ENCODE peak calls at places on chromosome 11, in nine cellular contexts. One of them, this sample, is unnamed. For H3K4me1, the result is how much of the 10 kb centered on the place peaks cover.

GRCh38 chr11:115418626-115419025 is 85.6 kb downstream of the CADM1 start:
- DNase-seq in HCT116: no peak
- DNase-seq in suprapubic skin: no peak
- DNase-seq in breast epithelium: no peak
- DNase-seq in vagina: no peak
- DNase-seq in HepG2: no peak
- DNase-seq in prostate gland: no peak
- DNase-seq in K562: no peak
- DNase-seq in transverse colon: no peak
- DNase-seq in this sample: no peak

GRCh38 chr11:125300791-125301218 is 136.3 kb downstream of the PKNOX2 start:
- DNase-seq in prostate gland: peak
- DNase-seq in vagina: no peak
- DNase-seq in transverse colon: no peak
- DNase-seq in K562: no peak
- DNase-seq in HCT116: no peak
- DNase-seq in breast epithelium: no peak
- DNase-seq in HepG2: no peak
- DNase-seq in suprapubic skin: no peak
- DNase-seq in this sample: no peak

GRCh38 chr11:76232026-76232665 is 25.8 kb upstream of the WNT11 start:
- DNase-seq in breast epithelium: no peak
- DNase-seq in HCT116: no peak
- DNase-seq in HepG2: no peak
- DNase-seq in vagina: no peak
- DNase-seq in prostate gland: no peak
- DNase-seq in K562: no peak
- DNase-seq in suprapubic skin: no peak
- DNase-seq in transverse colon: peak
- DNase-seq in this sample: no peak

GRCh38 chr11:64131657-64132387 is 34.1 kb downstream of the MACROD1 start:
- DNase-seq in HepG2: peak
- DNase-seq in HCT116: no peak
- DNase-seq in prostate gland: no peak
- DNase-seq in K562: no peak
- DNase-seq in vagina: no peak
- DNase-seq in breast epithelium: no peak
- DNase-seq in transverse colon: no peak
- DNase-seq in suprapubic skin: no peak
- DNase-seq in this sample: no peak

GRCh38 chr11:122696662-122697061 is 41.1 kb downstream of the UBASH3B start:
- DNase-seq in HepG2: no peak
- DNase-seq in transverse colon: no peak
- DNase-seq in HCT116: no peak
- DNase-seq in suprapubic skin: no peak
- DNase-seq in prostate gland: no peak
- DNase-seq in vagina: no peak
- DNase-seq in K562: peak
- DNase-seq in breast epithelium: no peak
- DNase-seq in this sample: no peak

GRCh38 chr11:1354125-1354938 is 35.4 kb upstream of the BRSK2 start:
- DNase-seq in suprapubic skin: no peak
- DNase-seq in vagina: no peak
- DNase-seq in breast epithelium: no peak
- DNase-seq in K562: no peak
- DNase-seq in HCT116: no peak
- DNase-seq in transverse colon: no peak
- DNase-seq in prostate gland: no peak
- DNase-seq in HepG2: no peak
- DNase-seq in this sample: no peak

GRCh38 chr11:34343686-34344085 is 14.1 kb downstream of the ABTB2 start:
- DNase-seq in HCT116: no peak
- DNase-seq in K562: no peak
- DNase-seq in vagina: no peak
- DNase-seq in suprapubic skin: no peak
- DNase-seq in prostate gland: no peak
- DNase-seq in breast epithelium: no peak
- DNase-seq in transverse colon: no peak
- DNase-seq in HepG2: no peak
- DNase-seq in this sample: no peak

GRCh38 chr11:65059959-65060824 is 1.8 kb upstream of the NAALADL1 start:
- DNase-seq in breast epithelium: no peak
- DNase-seq in prostate gland: no peak
- DNase-seq in suprapubic skin: no peak
- DNase-seq in HCT116: no peak
- DNase-seq in HepG2: no peak
- DNase-seq in K562: peak
- DNase-seq in vagina: no peak
- DNase-seq in transverse colon: no peak
- DNase-seq in this sample: no peak

GRCh38 chr11:68261749-68262543 is 9.8 kb downstream of the C11orf24 start:
- DNase-seq in HCT116: no peak
- DNase-seq in breast epithelium: no peak
- DNase-seq in HepG2: no peak
- DNase-seq in transverse colon: no peak
- DNase-seq in vagina: no peak
- DNase-seq in suprapubic skin: peak
- DNase-seq in K562: no peak
- DNase-seq in prostate gland: no peak
- DNase-seq in this sample: no peak

GRCh38 chr11:20388096-20389055 is 860 bp downstream of the PRMT3 start:
- DNase-seq in breast epithelium: no peak
- DNase-seq in vagina: no peak
- DNase-seq in K562: peak
- DNase-seq in prostate gland: no peak
- DNase-seq in HCT116: no peak
- DNase-seq in HepG2: peak
- DNase-seq in transverse colon: no peak
- DNase-seq in suprapubic skin: peak
- DNase-seq in this sample: no peak

GRCh38 chr11:106156290-106156937 is 79.0 kb downstream of the AASDHPPT start:
- DNase-seq in breast epithelium: no peak
- DNase-seq in K562: peak
- DNase-seq in vagina: no peak
- DNase-seq in HepG2: peak
- DNase-seq in suprapubic skin: no peak
- DNase-seq in transverse colon: no peak
- DNase-seq in HCT116: peak
- DNase-seq in prostate gland: peak
- DNase-seq in this sample: peak

GRCh38 chr11:8910662-8911039 is 338 bp upstream of the AKIP1 start:
- DNase-seq in HepG2: no peak
- DNase-seq in prostate gland: no peak
- DNase-seq in suprapubic skin: no peak
- DNase-seq in transverse colon: no peak
- DNase-seq in HCT116: no peak
- DNase-seq in breast epithelium: no peak
- DNase-seq in vagina: no peak
- DNase-seq in K562: no peak
- DNase-seq in this sample: no peak

GRCh38 chr11:121437018-121437685 is 15.0 kb upstream of the SORL1 start:
- DNase-seq in prostate gland: no peak
- DNase-seq in HepG2: no peak
- DNase-seq in suprapubic skin: no peak
- DNase-seq in breast epithelium: no peak
- DNase-seq in vagina: no peak
- DNase-seq in HCT116: no peak
- DNase-seq in transverse colon: no peak
- DNase-seq in K562: no peak
- DNase-seq in this sample: no peak

GRCh38 chr11:762421-763072 is 14.7 kb downstream of the GATD1 start:
- DNase-seq in transverse colon: peak
- DNase-seq in breast epithelium: peak
- DNase-seq in vagina: no peak
- DNase-seq in prostate gland: no peak
- DNase-seq in HepG2: no peak
- DNase-seq in K562: no peak
- DNase-seq in HCT116: peak
- DNase-seq in suprapubic skin: peak
- DNase-seq in this sample: peak

DNA sequence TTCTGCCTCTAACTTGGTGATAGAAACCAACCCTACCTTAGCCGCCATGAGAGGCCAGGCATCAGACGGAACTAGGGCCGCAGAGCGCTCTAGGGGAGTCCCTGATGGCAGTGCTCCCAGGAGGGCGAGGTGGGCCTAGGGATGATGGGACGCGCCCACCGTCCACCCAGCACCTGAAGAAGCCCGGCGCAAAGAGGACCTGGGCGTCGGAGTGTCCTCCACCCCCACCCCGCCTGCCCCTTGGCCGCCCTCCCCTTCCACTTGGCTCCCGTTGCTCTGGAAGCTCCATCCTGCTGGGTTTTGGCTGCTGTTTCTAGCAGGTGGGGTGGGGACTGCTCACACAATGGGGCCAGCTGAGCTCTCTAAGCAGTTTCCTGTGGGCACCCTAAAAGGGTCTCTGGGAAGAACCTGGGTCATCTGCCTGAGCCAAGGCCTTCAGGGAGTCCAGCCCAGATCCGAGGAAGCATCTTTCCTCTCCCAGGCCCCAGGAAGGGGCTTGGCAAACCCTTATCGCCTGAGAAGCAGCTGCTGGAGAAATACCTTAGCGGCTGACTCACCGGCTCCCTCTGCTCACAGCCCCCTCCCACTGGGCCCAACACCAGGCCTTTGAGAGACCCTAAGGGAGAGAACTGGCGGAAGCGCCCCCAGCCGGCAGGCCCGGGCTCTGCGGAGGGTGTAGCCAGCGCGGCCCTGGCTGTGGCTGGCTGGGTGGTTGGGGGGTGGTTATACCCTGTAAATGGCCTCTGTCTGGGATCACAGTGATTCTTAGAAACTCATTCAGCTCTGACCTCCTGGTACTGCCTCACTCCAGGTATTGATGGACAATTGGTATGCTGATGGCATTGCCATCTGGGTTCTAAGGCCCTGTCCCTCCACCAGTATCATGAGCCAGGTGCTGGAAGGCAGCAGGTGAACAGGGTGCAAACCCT is 19.3 kb downstream of the CREB3L1 start:
- DNase-seq in transverse colon: no peak
- DNase-seq in breast epithelium: no peak
- DNase-seq in HCT116: no peak
- DNase-seq in suprapubic skin: no peak
- DNase-seq in prostate gland: no peak
- DNase-seq in K562: peak
- DNase-seq in vagina: no peak
- DNase-seq in HepG2: no peak
- DNase-seq in this sample: no peak
- TF ChIP-seq POLR2AphosphoS5 in transverse colon: no peak
- TF ChIP-seq POLR2AphosphoS5 in breast epithelium: no peak
- TF ChIP-seq POLR2AphosphoS5 in HCT116: no peak
- TF ChIP-seq POLR2AphosphoS5 in suprapubic skin: no peak
- TF ChIP-seq POLR2AphosphoS5 in prostate gland: no peak
- TF ChIP-seq POLR2AphosphoS5 in K562: peak
- TF ChIP-seq POLR2AphosphoS5 in vagina: peak
- TF ChIP-seq POLR2AphosphoS5 in HepG2: no peak
- TF ChIP-seq POLR2AphosphoS5 in this sample: no peak

GRCh38 chr11:26909429-26910009 is 84.4 kb upstream of the FIBIN start:
- DNase-seq in prostate gland: no peak
- DNase-seq in K562: no peak
- DNase-seq in HepG2: no peak
- DNase-seq in breast epithelium: no peak
- DNase-seq in transverse colon: no peak
- DNase-seq in vagina: no peak
- DNase-seq in HCT116: no peak
- DNase-seq in suprapubic skin: no peak
- DNase-seq in this sample: no peak

GRCh38 chr11:26905368-26905767 is 88.5 kb upstream of the FIBIN start:
- DNase-seq in transverse colon: no peak
- DNase-seq in HepG2: no peak
- DNase-seq in K562: no peak
- DNase-seq in HCT116: no peak
- DNase-seq in prostate gland: no peak
- DNase-seq in breast epithelium: no peak
- DNase-seq in suprapubic skin: no peak
- DNase-seq in vagina: no peak
- DNase-seq in this sample: no peak

GRCh38 chr11:26914968-26915367 is 78.9 kb upstream of the FIBIN start:
- DNase-seq in vagina: no peak
- DNase-seq in K562: no peak
- DNase-seq in prostate gland: no peak
- DNase-seq in transverse colon: peak
- DNase-seq in HCT116: no peak
- DNase-seq in HepG2: no peak
- DNase-seq in breast epithelium: no peak
- DNase-seq in suprapubic skin: no peak
- DNase-seq in this sample: no peak

GRCh38 chr11:26904801-26905200 is 89.1 kb upstream of the FIBIN start:
- DNase-seq in prostate gland: no peak
- DNase-seq in vagina: no peak
- DNase-seq in transverse colon: no peak
- DNase-seq in breast epithelium: no peak
- DNase-seq in HepG2: no peak
- DNase-seq in K562: no peak
- DNase-seq in suprapubic skin: no peak
- DNase-seq in HCT116: no peak
- DNase-seq in this sample: no peak

GRCh38 chr11:26910192-26910591 is 83.7 kb upstream of the FIBIN start:
- DNase-seq in K562: no peak
- DNase-seq in transverse colon: no peak
- DNase-seq in vagina: no peak
- DNase-seq in HepG2: no peak
- DNase-seq in suprapubic skin: no peak
- DNase-seq in HCT116: no peak
- DNase-seq in breast epithelium: no peak
- DNase-seq in prostate gland: no peak
- DNase-seq in this sample: no peak
- TF ChIP-seq CTCF in K562: no peak
- TF ChIP-seq CTCF in transverse colon: no peak
- TF ChIP-seq CTCF in vagina: no peak
- TF ChIP-seq CTCF in HepG2: no peak
- TF ChIP-seq CTCF in suprapubic skin: no peak
- TF ChIP-seq CTCF in HCT116: no peak
- TF ChIP-seq CTCF in breast epithelium: no peak
- TF ChIP-seq CTCF in prostate gland: no peak
- TF ChIP-seq CTCF in this sample: no peak

DNA sequence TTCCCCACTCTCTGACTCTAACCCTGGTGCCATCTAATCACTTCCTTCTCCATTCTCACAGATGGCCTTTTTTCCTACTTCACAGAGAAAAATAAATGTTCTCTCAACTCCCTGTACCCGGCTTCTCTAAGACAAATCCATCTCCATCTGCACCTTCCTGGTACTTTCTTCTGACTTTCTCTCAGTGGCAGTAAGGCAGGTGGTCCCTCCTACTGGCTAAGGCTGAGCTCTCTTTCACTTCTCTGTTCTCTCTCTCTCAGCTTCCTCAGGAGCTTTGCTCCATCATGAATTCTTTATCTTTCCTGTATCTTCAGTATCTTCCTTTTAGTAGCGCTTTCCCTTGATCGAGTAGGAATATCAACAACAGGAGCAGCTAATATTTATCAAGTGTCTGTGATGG is 421.6 kb downstream of the TMEM135 start:
- DNase-seq in suprapubic skin: no peak
- DNase-seq in HepG2: no peak
- DNase-seq in K562: no peak
- DNase-seq in HCT116: no peak
- DNase-seq in prostate gland: no peak
- DNase-seq in transverse colon: no peak
- DNase-seq in vagina: no peak
- DNase-seq in breast epithelium: no peak
- DNase-seq in this sample: no peak
- H3K4me1 ChIP-seq in suprapubic skin: under half
- H3K4me1 ChIP-seq in HepG2: under half
- H3K4me1 ChIP-seq in K562: under half
- H3K4me1 ChIP-seq in HCT116: under half
- H3K4me1 ChIP-seq in prostate gland: under half
- H3K4me1 ChIP-seq in transverse colon: under half
- H3K4me1 ChIP-seq in vagina: under half
- H3K4me1 ChIP-seq in breast epithelium: under half
- H3K4me1 ChIP-seq in this sample: under half

GRCh38 chr11:46381836-46382643 is 571 bp downstream of the MDK start:
- DNase-seq in K562: peak
- DNase-seq in transverse colon: no peak
- DNase-seq in breast epithelium: no peak
- DNase-seq in suprapubic skin: peak
- DNase-seq in vagina: no peak
- DNase-seq in prostate gland: no peak
- DNase-seq in HepG2: no peak
- DNase-seq in HCT116: no peak
- DNase-seq in this sample: no peak
- TF ChIP-seq POLR2AphosphoS5 in K562: peak
- TF ChIP-seq POLR2AphosphoS5 in transverse colon: no peak
- TF ChIP-seq POLR2AphosphoS5 in breast epithelium: no peak
- TF ChIP-seq POLR2AphosphoS5 in suprapubic skin: no peak
- TF ChIP-seq POLR2AphosphoS5 in vagina: peak
- TF ChIP-seq POLR2AphosphoS5 in prostate gland: no peak
- TF ChIP-seq POLR2AphosphoS5 in HepG2: no peak
- TF ChIP-seq POLR2AphosphoS5 in HCT116: peak
- TF ChIP-seq POLR2AphosphoS5 in this sample: no peak